ENCODE peak calls at places on chromosomes 5 and 9, in five cellular contexts. W is fibroblast of mammary gland, T is heart right ventricle, I is nephron progenitor cell, N is epithelial cell of esophagus. L is an unnamed sample.

GRCh38 chr9:115198018-115198417 is 80.1 kb upstream of the TNC start:
- DNase-seq in W (peak), T (peak), I (no peak), N (peak), L (peak)

GRCh38 chr9:33287087-33287490 is 3.2 kb upstream of the NFX1 start:
- DNase-seq in W (peak), T (peak), I (peak), N (peak), L (peak)

GRCh38 chr9:126420643-126421564 is 94.3 kb downstream of the MVB12B start:
- DNase-seq in W (peak), T (no peak), I (no peak), N (peak), L (peak)

GRCh38 chr9:125536184-125537152 is 170.5 kb downstream of the MAPKAP1 start:
- DNase-seq in W (no peak), T (no peak), I (no peak), N (peak), L (peak)

GRCh38 chr5:39891376-39891775 is 466.6 kb upstream of the DAB2 start:
- DNase-seq in W (peak), T (no peak), I (no peak), N (peak), L (peak)

GRCh38 chr5:77259479-77259878 is 49.0 kb downstream of the PDE8B start:
- DNase-seq in W (no peak), T (no peak), I (no peak), N (no peak), L (no peak)

GRCh38 chr9:70106571-70106970 is 62.9 kb downstream of the MAMDC2 start:
- DNase-seq in W (no peak), T (no peak), I (no peak), N (no peak), L (no peak)

GRCh38 chr9:94085062-94085639 is 887 bp downstream of the PTPDC1 start:
- DNase-seq in W (peak), T (no peak), I (peak), N (peak), L (no peak)

GRCh38 chr5:140336388-140336787 is 10.0 kb downstream of the HBEGF start:
- DNase-seq in W (no peak), T (peak), I (no peak), N (no peak), L (no peak)

GRCh38 chr5:59133801-59134261 is 551.0 kb downstream of the RAB3C start:
- DNase-seq in W (peak), T (no peak), I (no peak), N (no peak), L (peak)

GRCh38 chr5:132777209-132778069 is at the start of gene SEPTIN8:
- DNase-seq in W (peak), T (peak), I (peak), N (peak), L (peak)

GRCh38 chr5:173238312-173239232 is 3.6 kb upstream of the NKX2-5 start:
- DNase-seq in W (no peak), T (no peak), I (peak), N (no peak), L (no peak)

GRCh38 chr9:11457809-11458785 is 845.3 kb upstream of the PTPRD start:
- DNase-seq in W (peak), T (no peak), I (no peak), N (peak), L (peak)

GRCh38 chr5:164010900-164011299 is 505.5 kb downstream of the MAT2B start:
- DNase-seq in W (no peak), T (no peak), I (no peak), N (no peak), L (no peak)

GRCh38 chr5:164012376-164012775 is 507.0 kb downstream of the MAT2B start:
- DNase-seq in W (peak), T (no peak), I (no peak), N (no peak), L (no peak)

GRCh38 chr5:164013077-164013670 is 507.8 kb downstream of the MAT2B start:
- DNase-seq in W (peak), T (peak), I (peak), N (peak), L (peak)

GRCh38 chr5:164007062-164007461 is 501.6 kb downstream of the MAT2B start:
- DNase-seq in W (no peak), T (no peak), I (no peak), N (no peak), L (no peak)

DNA sequence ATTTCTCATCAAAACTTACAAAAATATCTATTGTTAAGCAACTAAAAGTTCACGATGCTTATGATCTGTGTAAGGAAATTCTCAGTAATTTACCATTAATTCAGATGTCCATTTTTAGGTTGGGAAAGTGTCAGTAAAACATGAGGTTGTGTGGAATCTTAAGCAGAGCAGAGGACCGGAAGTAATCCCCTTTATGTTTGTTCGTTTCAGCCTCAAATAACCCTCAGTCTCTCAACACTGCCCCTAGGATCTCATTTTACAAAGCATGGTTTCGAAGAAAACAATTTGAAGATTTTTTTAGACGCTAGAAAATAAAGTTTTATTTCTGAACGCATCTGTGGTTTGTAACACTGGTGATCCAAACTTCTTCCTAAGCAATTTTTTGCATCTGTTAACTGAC is 504.2 kb downstream of the MAT2B start:
- DNase-seq in W (no peak), T (no peak), I (no peak), N (no peak), L (no peak)
- TF ChIP-seq CTCF in W (no peak), T (no peak), I (no peak), N (no peak), L (no peak)

GRCh38 chr5:7851240-7851592 is 283 bp upstream of the CFAP90 start:
- DNase-seq in W (no peak), T (no peak), I (no peak), N (no peak), L (no peak)
- TF ChIP-seq CTCF in W (no peak), T (no peak), I (no peak), N (no peak), L (no peak)

DNA sequence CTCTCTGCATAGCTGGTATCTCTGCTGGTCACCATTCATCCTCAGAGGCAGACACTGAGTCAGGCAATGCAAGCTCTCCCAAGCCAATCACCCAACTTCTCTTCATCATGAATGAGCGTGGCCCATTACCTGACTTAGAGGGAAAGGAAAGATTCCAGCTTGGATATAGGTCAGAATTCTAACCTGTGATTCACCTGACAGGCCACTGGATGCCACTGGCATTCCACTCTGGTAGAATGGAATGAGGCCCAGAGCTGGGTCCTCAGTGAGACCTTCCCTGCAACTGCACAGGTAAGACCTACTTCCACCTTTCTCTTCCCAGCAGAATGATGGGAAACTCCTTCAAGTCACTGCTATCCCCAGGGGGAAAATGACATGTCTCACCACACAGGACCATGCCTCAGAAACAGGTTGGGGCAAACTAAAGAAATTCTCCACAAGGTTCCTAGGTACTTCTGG is 62.1 kb downstream of the SUSD1 start:
- DNase-seq in W (no peak), T (no peak), I (no peak), N (peak), L (peak)
- TF ChIP-seq CTCF in W (peak), T (peak), I (peak), N (peak), L (peak)

GRCh38 chr5:175460126-175460525 is 16.1 kb upstream of the DRD1 start:
- DNase-seq in W (no peak), T (no peak), I (no peak), N (peak), L (peak)
- TF ChIP-seq CTCF in W (peak), T (peak), I (peak), N (peak), L (peak)